ENCODE peak calls at places on chromosome X, in nine cellular contexts. One of them, this sample, is unnamed. For H3K27me3, the result is how much of the 10 kb centered on the place peaks cover.

GRCh38 chrX:42472727-42473126 is 305.2 kb downstream of the PPP1R2C start:
- DNase-seq in neural progenitor cell: no peak
- DNase-seq in heart right ventricle: no peak
- DNase-seq in fibroblast of lung: no peak
- DNase-seq in body of pancreas: no peak
- DNase-seq in mesendoderm: no peak
- DNase-seq in A673: no peak
- DNase-seq in endothelial cell of umbilical vein: no peak
- DNase-seq in esophagus muscularis mucosa: no peak
- DNase-seq in this sample: no peak

GRCh38 chrX:72243472-72243871 is 4.6 kb upstream of the ERCC6L start:
- DNase-seq in endothelial cell of umbilical vein: peak
- DNase-seq in body of pancreas: no peak
- DNase-seq in fibroblast of lung: peak
- DNase-seq in A673: peak
- DNase-seq in mesendoderm: no peak
- DNase-seq in neural progenitor cell: no peak
- DNase-seq in heart right ventricle: no peak
- DNase-seq in esophagus muscularis mucosa: no peak
- DNase-seq in this sample: no peak

GRCh38 chrX:103407776-103408175 is 31.4 kb downstream of the BEX3 start:
- DNase-seq in body of pancreas: no peak
- DNase-seq in A673: no peak
- DNase-seq in endothelial cell of umbilical vein: no peak
- DNase-seq in esophagus muscularis mucosa: no peak
- DNase-seq in heart right ventricle: no peak
- DNase-seq in fibroblast of lung: no peak
- DNase-seq in neural progenitor cell: no peak
- DNase-seq in mesendoderm: no peak
- DNase-seq in this sample: no peak

GRCh38 chrX:48897621-48898306 is at the start of the genes PQBP1 and TIMM17B:
- DNase-seq in heart right ventricle: peak
- DNase-seq in endothelial cell of umbilical vein: peak
- DNase-seq in body of pancreas: peak
- DNase-seq in esophagus muscularis mucosa: peak
- DNase-seq in neural progenitor cell: peak
- DNase-seq in mesendoderm: peak
- DNase-seq in A673: peak
- DNase-seq in fibroblast of lung: peak
- DNase-seq in this sample: peak

GRCh38 chrX:36116222-36116621 is 196.7 kb downstream of the CFAP47 start:
- DNase-seq in neural progenitor cell: no peak
- DNase-seq in A673: no peak
- DNase-seq in heart right ventricle: no peak
- DNase-seq in fibroblast of lung: no peak
- DNase-seq in esophagus muscularis mucosa: no peak
- DNase-seq in mesendoderm: no peak
- DNase-seq in body of pancreas: no peak
- DNase-seq in endothelial cell of umbilical vein: no peak
- DNase-seq in this sample: no peak

GRCh38 chrX:41406211-41406610 is 40.9 kb upstream of the NYX start:
- DNase-seq in fibroblast of lung: peak
- DNase-seq in mesendoderm: no peak
- DNase-seq in body of pancreas: no peak
- DNase-seq in esophagus muscularis mucosa: no peak
- DNase-seq in heart right ventricle: no peak
- DNase-seq in neural progenitor cell: no peak
- DNase-seq in endothelial cell of umbilical vein: no peak
- DNase-seq in A673: no peak
- DNase-seq in this sample: no peak

GRCh38 chrX:19555236-19555635 is 39.9 kb upstream of the MAP3K15 start:
- DNase-seq in endothelial cell of umbilical vein: no peak
- DNase-seq in body of pancreas: no peak
- DNase-seq in neural progenitor cell: no peak
- DNase-seq in heart right ventricle: no peak
- DNase-seq in fibroblast of lung: no peak
- DNase-seq in mesendoderm: no peak
- DNase-seq in A673: no peak
- DNase-seq in esophagus muscularis mucosa: no peak
- DNase-seq in this sample: no peak

GRCh38 chrX:56114437-56114787 is 117.7 kb upstream of the KLF8 start:
- DNase-seq in body of pancreas: no peak
- DNase-seq in esophagus muscularis mucosa: no peak
- DNase-seq in neural progenitor cell: no peak
- DNase-seq in mesendoderm: no peak
- DNase-seq in endothelial cell of umbilical vein: no peak
- DNase-seq in heart right ventricle: no peak
- DNase-seq in fibroblast of lung: no peak
- DNase-seq in A673: no peak
- DNase-seq in this sample: no peak

GRCh38 chrX:117973175-117974075 is 143.2 kb downstream of the KLHL13 start:
- DNase-seq in heart right ventricle: no peak
- DNase-seq in fibroblast of lung: no peak
- DNase-seq in A673: peak
- DNase-seq in endothelial cell of umbilical vein: no peak
- DNase-seq in mesendoderm: peak
- DNase-seq in esophagus muscularis mucosa: no peak
- DNase-seq in neural progenitor cell: peak
- DNase-seq in body of pancreas: no peak
- DNase-seq in this sample: no peak

GRCh38 chrX:72381439-72382198 is 75.9 kb upstream of the CITED1 start:
- DNase-seq in body of pancreas: peak
- DNase-seq in endothelial cell of umbilical vein: peak
- DNase-seq in esophagus muscularis mucosa: no peak
- DNase-seq in fibroblast of lung: peak
- DNase-seq in A673: no peak
- DNase-seq in heart right ventricle: no peak
- DNase-seq in neural progenitor cell: no peak
- DNase-seq in mesendoderm: no peak
- DNase-seq in this sample: no peak

GRCh38 chrX:150362599-150363481 is at the start of gene MAMLD1:
- DNase-seq in neural progenitor cell: peak
- DNase-seq in fibroblast of lung: peak
- DNase-seq in heart right ventricle: peak
- DNase-seq in esophagus muscularis mucosa: peak
- DNase-seq in mesendoderm: peak
- DNase-seq in A673: peak
- DNase-seq in endothelial cell of umbilical vein: peak
- DNase-seq in body of pancreas: peak
- DNase-seq in this sample: peak

GRCh38 chrX:10414872-10415703 is 205.3 kb downstream of the MID1 start:
- DNase-seq in heart right ventricle: no peak
- DNase-seq in mesendoderm: no peak
- DNase-seq in endothelial cell of umbilical vein: no peak
- DNase-seq in neural progenitor cell: no peak
- DNase-seq in A673: no peak
- DNase-seq in body of pancreas: no peak
- DNase-seq in esophagus muscularis mucosa: no peak
- DNase-seq in fibroblast of lung: peak
- DNase-seq in this sample: no peak

GRCh38 chrX:40147399-40148188 is 49.8 kb upstream of the BCOR start:
- DNase-seq in body of pancreas: peak
- DNase-seq in endothelial cell of umbilical vein: no peak
- DNase-seq in fibroblast of lung: no peak
- DNase-seq in A673: no peak
- DNase-seq in heart right ventricle: no peak
- DNase-seq in neural progenitor cell: peak
- DNase-seq in mesendoderm: peak
- DNase-seq in esophagus muscularis mucosa: no peak
- DNase-seq in this sample: no peak
- H3K27me3 ChIP-seq in body of pancreas: under half
- H3K27me3 ChIP-seq in endothelial cell of umbilical vein: under half
- H3K27me3 ChIP-seq in fibroblast of lung: under half
- H3K27me3 ChIP-seq in A673: under half
- H3K27me3 ChIP-seq in heart right ventricle: under half
- H3K27me3 ChIP-seq in neural progenitor cell: half or more
- H3K27me3 ChIP-seq in mesendoderm: under half
- H3K27me3 ChIP-seq in esophagus muscularis mucosa: under half
- H3K27me3 ChIP-seq in this sample: under half

DNA sequence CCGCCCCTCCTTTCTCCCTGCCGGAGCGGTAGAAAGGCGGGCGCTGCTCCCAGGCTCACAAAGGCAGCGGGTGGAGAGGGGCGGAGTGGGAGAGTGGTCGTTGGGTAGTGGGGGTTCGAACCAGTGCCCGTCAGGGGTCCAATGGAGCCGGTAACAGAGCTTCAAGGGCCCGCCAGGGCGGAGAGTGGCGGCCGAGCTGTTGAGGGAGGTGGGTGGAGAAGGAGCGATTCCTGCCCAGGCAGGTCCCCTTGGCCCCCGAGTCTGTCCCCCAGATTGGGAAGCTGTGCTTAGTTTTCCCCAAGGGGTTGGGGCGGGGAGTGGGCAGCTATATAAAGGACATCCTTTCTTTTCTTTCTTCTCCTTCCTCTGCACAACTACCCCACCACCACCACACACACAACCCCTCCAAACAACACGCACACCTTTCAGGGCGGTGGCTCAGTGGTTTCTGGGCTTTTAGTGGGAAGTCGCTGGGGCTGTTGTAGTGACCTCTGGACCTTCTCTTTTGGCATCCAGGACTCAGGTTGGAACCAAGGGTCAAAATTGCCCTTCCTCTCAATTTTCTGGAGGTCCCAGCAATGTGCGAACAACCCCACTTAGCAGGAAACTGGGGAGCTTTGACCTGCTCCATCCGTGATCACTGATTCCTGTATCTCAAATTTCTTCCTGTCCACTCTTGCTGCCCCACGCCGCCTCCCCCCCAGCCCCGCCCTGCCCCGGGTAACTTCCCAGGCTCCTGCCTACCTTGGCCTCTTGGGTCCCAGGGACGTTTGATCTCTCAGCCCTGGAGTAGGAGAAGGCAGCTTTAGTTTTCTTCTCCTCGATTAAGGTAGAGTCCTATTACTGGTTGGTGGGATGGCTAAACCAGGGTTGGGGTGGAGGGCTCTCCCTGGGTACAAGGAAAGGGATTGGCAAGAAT is 1.9 kb downstream of the EFNB1 start:
- DNase-seq in heart right ventricle: no peak
- DNase-seq in mesendoderm: no peak
- DNase-seq in esophagus muscularis mucosa: no peak
- DNase-seq in neural progenitor cell: no peak
- DNase-seq in body of pancreas: no peak
- DNase-seq in fibroblast of lung: no peak
- DNase-seq in endothelial cell of umbilical vein: no peak
- DNase-seq in A673: no peak
- DNase-seq in this sample: peak
- H3K4me3 ChIP-seq in heart right ventricle: peak
- H3K4me3 ChIP-seq in mesendoderm: no peak
- H3K4me3 ChIP-seq in esophagus muscularis mucosa: peak
- H3K4me3 ChIP-seq in neural progenitor cell: peak
- H3K4me3 ChIP-seq in body of pancreas: no peak
- H3K4me3 ChIP-seq in fibroblast of lung: peak
- H3K4me3 ChIP-seq in endothelial cell of umbilical vein: peak
- H3K4me3 ChIP-seq in A673: peak
- H3K4me3 ChIP-seq in this sample: peak

DNA sequence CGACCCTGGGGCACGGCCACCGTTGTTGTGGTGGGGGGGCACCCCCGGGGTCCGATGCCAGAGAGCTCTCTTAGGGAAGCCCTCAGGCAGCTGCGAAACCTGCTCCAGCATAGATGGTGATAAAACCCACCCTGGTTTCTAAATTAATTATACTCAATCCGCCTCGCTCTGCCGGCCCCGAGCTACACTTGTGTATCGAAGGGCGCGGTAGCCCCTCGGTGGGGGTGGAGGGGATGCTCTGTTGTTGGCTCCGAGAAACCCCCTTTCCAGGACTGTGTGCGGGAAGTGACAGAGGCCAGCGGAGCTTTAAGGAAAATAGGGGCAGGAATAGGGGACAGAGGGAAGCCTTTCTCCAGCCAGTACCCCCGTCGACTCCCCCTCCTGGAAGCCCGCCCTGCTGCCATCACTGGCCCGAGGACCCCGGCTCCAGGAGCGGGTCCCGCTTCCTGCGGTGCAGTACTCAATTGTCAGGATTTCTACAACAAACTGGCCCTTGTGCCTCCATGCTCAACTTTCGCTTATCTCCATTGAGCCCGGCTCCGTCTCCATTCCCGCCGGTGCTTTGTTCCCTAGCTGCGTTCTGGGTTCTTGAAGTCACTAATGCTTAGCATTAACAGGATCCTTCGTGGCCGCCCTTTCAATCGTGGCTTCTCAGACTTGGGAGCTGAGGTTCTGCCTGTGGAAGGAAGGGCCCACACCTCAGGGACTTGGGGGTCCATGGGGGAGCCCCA is 408.2 kb downstream of the BCOR start:
- DNase-seq in A673: no peak
- DNase-seq in heart right ventricle: no peak
- DNase-seq in neural progenitor cell: peak
- DNase-seq in esophagus muscularis mucosa: no peak
- DNase-seq in endothelial cell of umbilical vein: no peak
- DNase-seq in fibroblast of lung: no peak
- DNase-seq in body of pancreas: no peak
- DNase-seq in mesendoderm: peak
- DNase-seq in this sample: no peak
- H3K27ac ChIP-seq in A673: no peak
- H3K27ac ChIP-seq in heart right ventricle: peak
- H3K27ac ChIP-seq in neural progenitor cell: peak
- H3K27ac ChIP-seq in esophagus muscularis mucosa: peak
- H3K27ac ChIP-seq in endothelial cell of umbilical vein: no peak
- H3K27ac ChIP-seq in fibroblast of lung: no peak
- H3K27ac ChIP-seq in body of pancreas: no peak
- H3K27ac ChIP-seq in mesendoderm: peak
- H3K27ac ChIP-seq in this sample: peak

GRCh38 chrX:138759217-138759943 is 47.9 kb upstream of the FGF13 start:
- DNase-seq in body of pancreas: no peak
- DNase-seq in heart right ventricle: no peak
- DNase-seq in endothelial cell of umbilical vein: no peak
- DNase-seq in neural progenitor cell: no peak
- DNase-seq in fibroblast of lung: no peak
- DNase-seq in A673: no peak
- DNase-seq in mesendoderm: no peak
- DNase-seq in esophagus muscularis mucosa: no peak
- DNase-seq in this sample: no peak

GRCh38 chrX:138761380-138761779 is 49.9 kb upstream of the FGF13 start:
- DNase-seq in heart right ventricle: no peak
- DNase-seq in fibroblast of lung: no peak
- DNase-seq in A673: no peak
- DNase-seq in neural progenitor cell: no peak
- DNase-seq in endothelial cell of umbilical vein: no peak
- DNase-seq in esophagus muscularis mucosa: no peak
- DNase-seq in mesendoderm: no peak
- DNase-seq in body of pancreas: no peak
- DNase-seq in this sample: no peak

GRCh38 chrX:138754861-138755260 is 43.3 kb upstream of the FGF13 start:
- DNase-seq in endothelial cell of umbilical vein: no peak
- DNase-seq in body of pancreas: no peak
- DNase-seq in A673: no peak
- DNase-seq in neural progenitor cell: no peak
- DNase-seq in fibroblast of lung: peak
- DNase-seq in mesendoderm: no peak
- DNase-seq in heart right ventricle: no peak
- DNase-seq in esophagus muscularis mucosa: no peak
- DNase-seq in this sample: no peak

DNA sequence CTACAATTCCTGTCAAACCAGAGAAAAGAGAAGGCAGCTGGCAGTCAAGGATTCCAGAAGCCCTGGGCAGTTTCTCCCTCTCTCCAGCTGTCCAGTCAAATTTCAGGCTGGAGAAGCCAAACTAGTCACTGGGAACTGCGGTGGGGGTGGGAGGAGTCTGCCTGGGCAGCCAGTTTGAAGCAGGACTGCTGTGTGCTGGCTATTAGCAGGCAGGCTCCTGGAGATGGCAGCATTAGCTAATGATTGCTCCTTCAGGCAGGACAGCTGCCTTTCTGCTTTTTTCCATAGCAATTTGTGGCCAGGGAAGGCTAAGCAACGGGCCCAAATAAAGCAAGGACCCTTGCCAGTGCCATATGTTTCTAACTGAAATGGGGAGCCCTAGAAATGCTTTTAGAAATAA is 44.7 kb upstream of the FGF13 start:
- DNase-seq in heart right ventricle: peak
- DNase-seq in A673: peak
- DNase-seq in endothelial cell of umbilical vein: no peak
- DNase-seq in neural progenitor cell: peak
- DNase-seq in fibroblast of lung: peak
- DNase-seq in esophagus muscularis mucosa: no peak
- DNase-seq in body of pancreas: peak
- DNase-seq in mesendoderm: peak
- DNase-seq in this sample: no peak
- H3K27me3 ChIP-seq in heart right ventricle: under half
- H3K27me3 ChIP-seq in A673: under half
- H3K27me3 ChIP-seq in endothelial cell of umbilical vein: under half
- H3K27me3 ChIP-seq in neural progenitor cell: under half
- H3K27me3 ChIP-seq in fibroblast of lung: under half
- H3K27me3 ChIP-seq in esophagus muscularis mucosa: under half
- H3K27me3 ChIP-seq in body of pancreas: under half
- H3K27me3 ChIP-seq in mesendoderm: under half
- H3K27me3 ChIP-seq in this sample: under half

This sample was measured in uterus.